ENCODE peak calls at places on chromosome 20, in seven cellular contexts. One of them, this sample, is unnamed.

GRCh38 chr20:57089701-57090144 is 176.7 kb downstream of the BMP7 start:
- DNase-seq in heart right ventricle: peak; percentile 35
- DNase-seq in mucosa of descending colon: peak; percentile 85
- DNase-seq in suprapubic skin: peak; percentile 82
- DNase-seq in fibroblast of pulmonary artery: peak; percentile 32
- DNase-seq in cardiac muscle cell: peak; percentile 50
- DNase-seq in ovary: peak; percentile 53
- DNase-seq in this sample: peak; percentile 21

GRCh38 chr20:36925234-36925633 is 26.3 kb downstream of the SAMHD1 start:
- DNase-seq in fibroblast of pulmonary artery: no peak
- DNase-seq in ovary: no peak
- DNase-seq in suprapubic skin: no peak
- DNase-seq in heart right ventricle: no peak
- DNase-seq in cardiac muscle cell: no peak
- DNase-seq in mucosa of descending colon: no peak
- DNase-seq in this sample: no peak

GRCh38 chr20:5364136-5364821 is 47.5 kb upstream of the PROKR2 start:
- DNase-seq in mucosa of descending colon: no peak
- DNase-seq in suprapubic skin: no peak
- DNase-seq in fibroblast of pulmonary artery: no peak
- DNase-seq in cardiac muscle cell: no peak
- DNase-seq in heart right ventricle: no peak
- DNase-seq in ovary: no peak
- DNase-seq in this sample: no peak

GRCh38 chr20:50295762-50296449 is 105.3 kb downstream of the CEBPB start:
- DNase-seq in suprapubic skin: no peak
- DNase-seq in ovary: peak; percentile 60
- DNase-seq in mucosa of descending colon: peak; percentile 33
- DNase-seq in cardiac muscle cell: no peak
- DNase-seq in fibroblast of pulmonary artery: no peak
- DNase-seq in heart right ventricle: no peak
- DNase-seq in this sample: no peak

GRCh38 chr20:1422756-1423155 is 29.9 kb upstream of the FKBP1A start:
- DNase-seq in heart right ventricle: no peak
- DNase-seq in ovary: no peak
- DNase-seq in cardiac muscle cell: no peak
- DNase-seq in mucosa of descending colon: no peak
- DNase-seq in suprapubic skin: no peak
- DNase-seq in fibroblast of pulmonary artery: peak; percentile 27
- DNase-seq in this sample: no peak

GRCh38 chr20:20360464-20360863 is 7.4 kb upstream of the INSM1 start:
- DNase-seq in ovary: no peak
- DNase-seq in mucosa of descending colon: peak; percentile 47
- DNase-seq in heart right ventricle: peak; percentile 26
- DNase-seq in suprapubic skin: no peak
- DNase-seq in fibroblast of pulmonary artery: peak; percentile 69
- DNase-seq in cardiac muscle cell: peak; percentile 76
- DNase-seq in this sample: peak; percentile 64

GRCh38 chr20:57688864-57689263 is 21.0 kb downstream of the PMEPA1 start:
- DNase-seq in ovary: peak; percentile 54
- DNase-seq in heart right ventricle: peak; percentile 49
- DNase-seq in mucosa of descending colon: no peak
- DNase-seq in cardiac muscle cell: no peak
- DNase-seq in suprapubic skin: no peak
- DNase-seq in fibroblast of pulmonary artery: no peak
- DNase-seq in this sample: peak; percentile 12

GRCh38 chr20:10619427-10619826 is 54.4 kb downstream of the JAG1 start:
- DNase-seq in mucosa of descending colon: no peak
- DNase-seq in cardiac muscle cell: peak; percentile 85
- DNase-seq in fibroblast of pulmonary artery: peak; percentile 91
- DNase-seq in suprapubic skin: no peak
- DNase-seq in ovary: no peak
- DNase-seq in heart right ventricle: no peak
- DNase-seq in this sample: peak; percentile 97

GRCh38 chr20:14997791-14998190 is 660.4 kb upstream of the FLRT3 start:
- DNase-seq in heart right ventricle: no peak
- DNase-seq in cardiac muscle cell: peak; percentile 17
- DNase-seq in mucosa of descending colon: no peak
- DNase-seq in fibroblast of pulmonary artery: peak; percentile 82
- DNase-seq in suprapubic skin: no peak
- DNase-seq in ovary: no peak
- DNase-seq in this sample: peak; percentile 86

GRCh38 chr20:23455641-23456040 is 3.0 kb upstream of the CST11 start:
- DNase-seq in suprapubic skin: no peak
- DNase-seq in ovary: no peak
- DNase-seq in heart right ventricle: no peak
- DNase-seq in fibroblast of pulmonary artery: no peak
- DNase-seq in mucosa of descending colon: no peak
- DNase-seq in cardiac muscle cell: no peak
- DNase-seq in this sample: no peak

GRCh38 chr20:48656661-48657211 is 171.1 kb downstream of the PREX1 start:
- DNase-seq in fibroblast of pulmonary artery: no peak
- DNase-seq in ovary: no peak
- DNase-seq in suprapubic skin: no peak
- DNase-seq in cardiac muscle cell: no peak
- DNase-seq in heart right ventricle: no peak
- DNase-seq in mucosa of descending colon: no peak
- DNase-seq in this sample: no peak

GRCh38 chr20:58011106-58011946 is 217.1 kb downstream of the ANKRD60 start:
- DNase-seq in ovary: no peak
- DNase-seq in suprapubic skin: no peak
- DNase-seq in fibroblast of pulmonary artery: no peak
- DNase-seq in mucosa of descending colon: no peak
- DNase-seq in heart right ventricle: no peak
- DNase-seq in cardiac muscle cell: no peak
- DNase-seq in this sample: no peak

GRCh38 chr20:51144476-51144875 is 121.6 kb upstream of the KCNG1 start:
- DNase-seq in ovary: no peak
- DNase-seq in heart right ventricle: no peak
- DNase-seq in mucosa of descending colon: no peak
- DNase-seq in fibroblast of pulmonary artery: no peak
- DNase-seq in suprapubic skin: no peak
- DNase-seq in cardiac muscle cell: no peak
- DNase-seq in this sample: no peak

DNA sequence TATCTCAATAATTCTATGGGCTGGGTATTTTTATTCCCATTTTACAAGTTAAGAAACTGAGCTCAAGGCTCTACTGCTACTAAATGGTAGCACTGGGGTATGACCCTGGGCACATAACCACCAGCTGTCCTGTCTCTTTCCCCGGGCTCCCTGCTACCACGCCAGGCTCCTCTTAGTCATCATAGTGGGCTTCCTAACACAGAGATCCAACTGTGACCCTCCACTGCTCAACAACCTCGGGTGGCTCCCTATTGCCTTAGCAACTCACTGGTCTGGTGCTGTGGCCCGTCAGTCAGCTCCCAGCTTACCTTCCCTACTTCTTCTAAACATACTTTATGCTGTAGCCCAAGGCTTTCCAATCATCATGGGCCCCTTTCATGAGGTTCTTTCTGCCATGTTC is 4.5 kb downstream of the KIAA1755 start:
- DNase-seq in mucosa of descending colon: no peak
- DNase-seq in cardiac muscle cell: no peak
- DNase-seq in heart right ventricle: no peak
- DNase-seq in suprapubic skin: peak; percentile 28
- DNase-seq in fibroblast of pulmonary artery: no peak
- DNase-seq in ovary: no peak
- DNase-seq in this sample: no peak
- H3K4me3 ChIP-seq in mucosa of descending colon: no peak overlapping the region
- H3K4me3 ChIP-seq in cardiac muscle cell: no peak overlapping the region
- H3K4me3 ChIP-seq in heart right ventricle: no peak overlapping the region
- H3K4me3 ChIP-seq in suprapubic skin: no peak overlapping the region
- H3K4me3 ChIP-seq in fibroblast of pulmonary artery: no peak overlapping the region
- H3K4me3 ChIP-seq in ovary: no peak overlapping the region
- H3K4me3 ChIP-seq in this sample: no peak overlapping the region

DNA sequence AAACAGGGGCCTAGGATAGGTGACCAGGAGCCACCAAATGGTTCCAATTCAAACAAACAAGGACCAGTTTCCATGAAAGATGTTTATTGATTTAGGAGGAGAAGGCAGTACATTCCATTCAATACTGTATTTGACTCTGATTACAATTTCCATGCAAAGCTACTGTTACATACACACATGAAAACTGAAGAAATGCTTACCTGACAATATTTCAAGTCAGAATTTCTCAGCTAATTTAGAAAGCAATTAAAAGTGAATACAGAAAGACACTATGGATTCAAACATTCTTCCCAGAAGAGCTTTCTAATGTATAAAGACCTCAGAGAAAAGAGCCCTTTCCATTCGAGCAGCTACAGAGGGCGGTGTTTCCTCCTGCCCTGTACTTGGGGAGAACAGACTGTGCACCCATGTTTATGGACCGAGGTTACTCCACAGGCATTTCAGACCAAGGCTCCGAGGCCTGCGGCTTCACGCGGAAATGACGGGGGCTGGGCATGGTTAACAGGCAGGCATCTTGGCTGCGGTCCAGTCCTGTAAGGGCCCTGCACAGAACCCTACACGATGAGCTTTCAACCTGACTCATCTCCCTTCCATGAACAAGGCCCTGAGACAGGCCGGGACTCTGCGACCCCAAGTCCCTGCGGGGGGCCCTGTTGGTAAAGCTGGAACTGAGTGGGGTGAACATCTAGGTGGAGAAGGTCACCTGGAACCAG is 25.7 kb upstream of the TCFL5 start:
- DNase-seq in mucosa of descending colon: peak; percentile 73
- DNase-seq in cardiac muscle cell: peak; percentile 93
- DNase-seq in fibroblast of pulmonary artery: peak; percentile 89
- DNase-seq in heart right ventricle: no peak
- DNase-seq in suprapubic skin: no peak
- DNase-seq in ovary: no peak
- DNase-seq in this sample: peak; percentile 77
- TF ChIP-seq CTCF in mucosa of descending colon: no peak
- TF ChIP-seq CTCF in cardiac muscle cell: peak; percentile 8
- TF ChIP-seq CTCF in fibroblast of pulmonary artery: no peak
- TF ChIP-seq CTCF in heart right ventricle: no peak
- TF ChIP-seq CTCF in suprapubic skin: no peak
- TF ChIP-seq CTCF in ovary: no peak
- TF ChIP-seq CTCF in this sample: no peak

GRCh38 chr20:8018928-8019177 is 708 bp downstream of the TMX4 start:
- DNase-seq in mucosa of descending colon: no peak
- DNase-seq in cardiac muscle cell: peak; percentile 49
- DNase-seq in fibroblast of pulmonary artery: peak; percentile 50
- DNase-seq in heart right ventricle: no peak
- DNase-seq in ovary: no peak
- DNase-seq in suprapubic skin: no peak
- DNase-seq in this sample: no peak

GRCh38 chr20:8021541-8022269 is 2.1 kb upstream of the TMX4 start:
- DNase-seq in ovary: no peak
- DNase-seq in suprapubic skin: no peak
- DNase-seq in mucosa of descending colon: no peak
- DNase-seq in cardiac muscle cell: peak; percentile 13
- DNase-seq in heart right ventricle: no peak
- DNase-seq in fibroblast of pulmonary artery: no peak
- DNase-seq in this sample: peak; percentile 18

GRCh38 chr20:8019178-8019997 is at the start of gene TMX4:
- DNase-seq in cardiac muscle cell: peak; percentile 99
- DNase-seq in suprapubic skin: peak; percentile 98
- DNase-seq in fibroblast of pulmonary artery: peak; percentile 98
- DNase-seq in heart right ventricle: peak; percentile 98
- DNase-seq in ovary: peak; percentile 96
- DNase-seq in mucosa of descending colon: peak; percentile 98
- DNase-seq in this sample: peak; percentile 96

GRCh38 chr20:8019998-8020247 is 362 bp upstream of the TMX4 start:
- DNase-seq in mucosa of descending colon: no peak
- DNase-seq in ovary: no peak
- DNase-seq in fibroblast of pulmonary artery: no peak
- DNase-seq in cardiac muscle cell: no peak
- DNase-seq in suprapubic skin: no peak
- DNase-seq in heart right ventricle: no peak
- DNase-seq in this sample: no peak

GRCh38 chr20:8020314-8021079 is 936 bp upstream of the TMX4 start:
- DNase-seq in fibroblast of pulmonary artery: no peak
- DNase-seq in heart right ventricle: no peak
- DNase-seq in cardiac muscle cell: peak; percentile 20
- DNase-seq in suprapubic skin: no peak
- DNase-seq in mucosa of descending colon: no peak
- DNase-seq in ovary: no peak
- DNase-seq in this sample: no peak
- H3K4me3 ChIP-seq in fibroblast of pulmonary artery: no peak overlapping the region
- H3K4me3 ChIP-seq in heart right ventricle: peak overlapping the region; percentile 98
- H3K4me3 ChIP-seq in cardiac muscle cell: no peak overlapping the region
- H3K4me3 ChIP-seq in suprapubic skin: peak overlapping the region; percentile 99
- H3K4me3 ChIP-seq in mucosa of descending colon: no peak overlapping the region
- H3K4me3 ChIP-seq in ovary: peak overlapping the region; percentile 83
- H3K4me3 ChIP-seq in this sample: no peak overlapping the region

GRCh38 chr20:6629564-6629963 is 137.9 kb upstream of the BMP2 start:
- DNase-seq in heart right ventricle: no peak
- DNase-seq in ovary: no peak
- DNase-seq in cardiac muscle cell: no peak
- DNase-seq in suprapubic skin: no peak
- DNase-seq in fibroblast of pulmonary artery: no peak
- DNase-seq in mucosa of descending colon: no peak
- DNase-seq in this sample: no peak

GRCh38 chr20:6623989-6624388 is 143.5 kb upstream of the BMP2 start:
- DNase-seq in fibroblast of pulmonary artery: no peak
- DNase-seq in mucosa of descending colon: no peak
- DNase-seq in heart right ventricle: no peak
- DNase-seq in cardiac muscle cell: no peak
- DNase-seq in ovary: no peak
- DNase-seq in suprapubic skin: no peak
- DNase-seq in this sample: no peak

GRCh38 chr20:6622041-6622440 is 145.4 kb upstream of the BMP2 start:
- DNase-seq in mucosa of descending colon: no peak
- DNase-seq in ovary: no peak
- DNase-seq in heart right ventricle: no peak
- DNase-seq in cardiac muscle cell: peak; percentile 55
- DNase-seq in suprapubic skin: no peak
- DNase-seq in fibroblast of pulmonary artery: peak; percentile 17
- DNase-seq in this sample: no peak

GRCh38 chr20:6630494-6630893 is 137.0 kb upstream of the BMP2 start:
- DNase-seq in mucosa of descending colon: no peak
- DNase-seq in cardiac muscle cell: peak; percentile 74
- DNase-seq in fibroblast of pulmonary artery: peak; percentile 29
- DNase-seq in suprapubic skin: no peak
- DNase-seq in ovary: no peak
- DNase-seq in heart right ventricle: no peak
- DNase-seq in this sample: no peak

DNA sequence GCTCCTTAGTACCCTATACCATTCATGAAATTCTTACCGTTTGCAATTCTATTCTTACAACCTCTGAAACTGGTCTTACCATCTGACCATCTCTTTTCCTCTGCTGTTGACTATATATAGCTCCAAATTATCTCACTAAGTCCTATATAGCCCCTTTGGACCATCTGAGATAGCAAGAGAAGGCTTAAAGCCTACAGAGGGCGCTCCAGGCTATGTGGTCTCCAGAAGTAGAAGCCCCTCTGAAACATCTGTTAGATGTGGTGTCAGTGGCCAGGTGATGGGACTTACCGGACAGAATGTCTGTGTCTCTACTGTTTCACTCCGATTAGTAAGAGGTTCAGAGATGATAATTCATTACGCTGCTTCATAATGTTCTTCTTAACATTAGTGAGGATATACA is 140.7 kb upstream of the BMP2 start:
- DNase-seq in suprapubic skin: no peak
- DNase-seq in cardiac muscle cell: no peak
- DNase-seq in heart right ventricle: no peak
- DNase-seq in mucosa of descending colon: no peak
- DNase-seq in ovary: no peak
- DNase-seq in fibroblast of pulmonary artery: no peak
- DNase-seq in this sample: no peak
- TF ChIP-seq CTCF in suprapubic skin: no peak
- TF ChIP-seq CTCF in cardiac muscle cell: peak; percentile 4
- TF ChIP-seq CTCF in heart right ventricle: no peak
- TF ChIP-seq CTCF in mucosa of descending colon: no peak
- TF ChIP-seq CTCF in ovary: no peak
- TF ChIP-seq CTCF in fibroblast of pulmonary artery: no peak
- TF ChIP-seq CTCF in this sample: no peak

This sample was measured in fibroblast of mammary gland.